ENCODE peak calls at places on chromosomes 16 and 17, in five cellular contexts. M, B, R, P and V are unnamed samples.

GRCh38 chr17:58315750-58316149 is 12.8 kb downstream of the TSPOAP1 start:
- DNase-seq in M (no peak), B (peak; percentile 9), R (no peak), P (no peak), V (no peak)

GRCh38 chr17:17812211-17813054 is 24.4 kb downstream of the SREBF1 start:
- DNase-seq in M (no peak), B (peak; percentile 87), R (peak; percentile 92), P (peak; percentile 70), V (peak; percentile 95)

GRCh38 chr16:74743668-74744299 is 30.8 kb downstream of the FA2H start:
- DNase-seq in M (peak; percentile 16), B (no peak), R (no peak), P (peak; percentile 38), V (no peak)

GRCh38 chr16:68223072-68223471 is 12.9 kb downstream of the ESRP2 start:
- DNase-seq in M (no peak), B (no peak), R (no peak), P (no peak), V (no peak)

GRCh38 chr16:57260294-57260929 is 15.4 kb downstream of the ARL2BP start:
- DNase-seq in M (peak; percentile 66), B (peak; percentile 69), R (peak; percentile 79), P (peak; percentile 82), V (peak; percentile 62)

GRCh38 chr16:22739077-22739476 is 74.9 kb upstream of the HS3ST2 start:
- DNase-seq in M (no peak), B (no peak), R (no peak), P (no peak), V (no peak)

GRCh38 chr16:75580-76501 is 2.2 kb upstream of the MPG start:
- DNase-seq in M (peak; percentile 66), B (no peak), R (no peak), P (peak; percentile 88), V (no peak)

GRCh38 chr17:55377885-55378284 is 43.8 kb downstream of the MMD start:
- DNase-seq in M (no peak), B (no peak), R (no peak), P (no peak), V (no peak)

GRCh38 chr17:11996722-11997146 is 541 bp downstream of the ZNF18 start:
- DNase-seq in M (peak; percentile 14), B (no peak), R (peak; percentile 49), P (peak; percentile 50), V (peak; percentile 63)

GRCh38 chr16:58085584-58086251 is 43.5 kb downstream of the CFAP20 start:
- DNase-seq in M (no peak), B (no peak), R (no peak), P (no peak), V (no peak)

GRCh38 chr17:41324180-41325075 is 8.9 kb upstream of the KRTAP17-1 start:
- DNase-seq in M (no peak), B (no peak), R (no peak), P (peak; percentile 2), V (no peak)

GRCh38 chr16:30561212-30561816 is 3.1 kb upstream of the ZNF764 start:
- DNase-seq in M (no peak), B (peak; percentile 55), R (no peak), P (peak; percentile 18), V (no peak)

GRCh38 chr16:17469011-17469741 is 1.6 kb downstream of the XYLT1 start:
- DNase-seq in M (peak; percentile 31), B (no peak), R (no peak), P (peak; percentile 75), V (no peak)

GRCh38 chr17:81401727-81402529 is 6.7 kb downstream of the BAHCC1 start:
- DNase-seq in M (no peak), B (no peak), R (peak; percentile 65), P (peak; percentile 74), V (no peak)

GRCh38 chr17:17783825-17784598 is 52.8 kb downstream of the SREBF1 start:
- DNase-seq in M (no peak), B (peak; percentile 63), R (no peak), P (peak; percentile 38), V (no peak)

GRCh38 chr16:23082161-23082788 is 67.0 kb downstream of the USP31 start:
- DNase-seq in M (no peak), B (no peak), R (no peak), P (peak; percentile 15), V (no peak)

GRCh38 chr16:58094791-58095574 is 34.2 kb downstream of the CFAP20 start:
- DNase-seq in M (no peak), B (no peak), R (no peak), P (no peak), V (no peak)

GRCh38 chr17:65589321-65589720 is 27.9 kb upstream of the AXIN2 start:
- DNase-seq in M (no peak), B (no peak), R (no peak), P (no peak), V (no peak)

GRCh38 chr17:65584604-65585521 is 23.4 kb upstream of the AXIN2 start:
- DNase-seq in M (peak; percentile 11), B (no peak), R (no peak), P (peak; percentile 24), V (no peak)

GRCh38 chr17:65587602-65588193 is 26.2 kb upstream of the AXIN2 start:
- DNase-seq in M (no peak), B (no peak), R (no peak), P (no peak), V (no peak)

GRCh38 chr17:65586899-65587298 is 25.5 kb upstream of the AXIN2 start:
- DNase-seq in M (no peak), B (no peak), R (no peak), P (no peak), V (no peak)

DNA sequence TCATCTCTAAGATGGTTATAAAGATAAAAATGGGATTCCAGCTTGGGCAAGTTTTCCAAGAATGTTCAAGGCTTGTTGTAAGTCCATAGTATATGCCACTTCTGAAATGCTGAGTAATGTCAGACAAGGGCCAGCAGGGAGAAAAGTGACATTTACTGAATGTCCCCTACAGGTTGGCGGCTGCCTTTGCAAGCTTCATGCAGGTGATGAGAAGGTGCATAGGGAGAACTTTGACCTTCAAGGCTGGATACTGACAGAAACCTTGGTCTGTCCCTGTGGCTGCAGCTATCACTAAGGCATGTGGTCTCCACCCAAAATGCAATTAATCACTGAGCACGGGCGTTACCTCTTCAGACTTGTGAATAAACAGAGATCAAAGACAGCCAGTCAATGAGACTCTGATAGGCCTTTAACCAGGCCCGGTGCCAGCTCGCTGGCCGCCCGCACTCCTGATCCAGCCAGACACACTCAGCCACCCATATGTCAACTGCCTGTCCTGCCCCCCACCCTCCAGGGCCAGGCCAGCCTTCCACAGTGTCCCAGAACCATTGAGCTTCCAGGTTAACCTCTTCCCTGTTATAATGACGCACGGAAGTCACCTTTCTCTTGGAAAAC is 26.9 kb upstream of the AXIN2 start:
- DNase-seq in M (no peak), B (no peak), R (no peak), P (no peak), V (no peak)
- TF ChIP-seq CTCF in M (peak; percentile 2), B (no peak), R (no peak), P (no peak), V (no peak)

DNA sequence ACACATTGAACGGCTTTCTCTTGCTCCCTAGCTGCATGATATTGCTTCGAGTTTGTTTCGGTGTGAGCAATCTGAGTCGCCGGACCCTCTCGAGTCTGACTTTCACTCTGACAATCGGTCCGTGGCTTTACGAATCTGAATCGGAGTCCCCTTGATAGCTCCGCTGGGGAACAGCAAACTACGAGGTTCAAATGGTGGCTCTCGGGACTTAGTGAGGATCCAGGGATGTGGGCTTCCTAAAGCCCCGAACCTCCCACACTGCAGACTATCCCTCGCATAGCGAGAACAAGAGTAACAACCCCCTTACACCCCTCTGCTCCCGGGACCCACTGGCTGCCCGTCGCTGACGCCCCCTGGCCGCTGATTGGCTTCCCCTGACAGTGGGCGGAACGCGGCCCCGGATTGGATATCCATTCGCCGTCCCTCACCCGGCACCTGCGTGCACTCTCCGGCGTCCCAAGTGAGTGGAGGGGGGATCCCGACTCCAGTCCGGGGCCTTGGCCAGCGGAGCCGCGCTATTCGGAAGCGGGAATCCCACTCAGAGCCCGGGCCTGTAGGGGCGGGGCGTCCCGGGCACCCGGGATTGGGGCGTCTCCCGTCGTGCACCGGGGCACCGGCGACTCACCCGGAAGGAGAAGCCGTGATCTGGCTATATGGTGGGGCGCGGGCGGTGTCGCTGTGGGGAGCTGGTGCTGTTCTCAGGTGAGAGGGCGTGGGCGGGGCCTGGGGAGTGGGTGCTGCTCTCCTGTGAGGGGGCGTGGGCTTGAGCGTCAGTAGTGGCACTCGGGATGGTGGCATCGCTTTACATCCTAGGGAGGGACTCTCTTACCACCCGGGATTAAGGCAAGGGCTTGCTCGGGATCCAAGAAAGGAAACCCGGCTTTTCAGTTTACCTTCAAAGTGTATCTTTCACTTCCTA is at the start of gene SNX11:
- DNase-seq in M (peak; percentile 82), B (peak; percentile 92), R (peak; percentile 88), P (peak; percentile 75), V (peak; percentile 83)
- TF ChIP-seq CTCF in M (peak; percentile 14), B (no peak), R (no peak), P (peak; percentile 3), V (no peak)

GRCh38 chr16:11536104-11536866 is 50.4 kb downstream of the LITAF start:
- DNase-seq in M (no peak), B (no peak), R (no peak), P (no peak), V (no peak)

GRCh38 chr16:11534262-11534661 is 52.5 kb downstream of the LITAF start:
- DNase-seq in M (no peak), B (no peak), R (no peak), P (peak; percentile 29), V (no peak)

GRCh38 chr16:11530171-11530940 is 56.4 kb downstream of the LITAF start:
- DNase-seq in M (no peak), B (no peak), R (no peak), P (no peak), V (no peak)

GRCh38 chr16:11535494-11535893 is 51.2 kb downstream of the LITAF start:
- DNase-seq in M (no peak), B (no peak), R (no peak), P (no peak), V (no peak)

GRCh38 chr16:11533588-11533987 is 53.1 kb downstream of the LITAF start:
- DNase-seq in M (no peak), B (no peak), R (no peak), P (no peak), V (no peak)
- TF ChIP-seq CTCF in M (no peak), B (no peak), R (no peak), P (no peak), V (no peak)

GRCh38 chr17:47967607-47968252 is 3.2 kb upstream of the CDK5RAP3 start:
- DNase-seq in M (peak; percentile 75), B (no peak), R (no peak), P (peak; percentile 90), V (no peak)

GRCh38 chr17:47966079-47966519 is 4.8 kb upstream of the CDK5RAP3 start:
- DNase-seq in M (no peak), B (no peak), R (no peak), P (no peak), V (no peak)

GRCh38 chr17:47961406-47961805 is 3.7 kb upstream of the PRR15L start:
- DNase-seq in M (no peak), B (no peak), R (no peak), P (no peak), V (no peak)

GRCh38 chr17:47959825-47960655 is 2.4 kb upstream of the PRR15L start:
- DNase-seq in M (no peak), B (no peak), R (no peak), P (no peak), V (no peak)

GRCh38 chr17:47962901-47963300 is 5.2 kb upstream of the PRR15L start:
- DNase-seq in M (no peak), B (no peak), R (no peak), P (no peak), V (no peak)
- TF ChIP-seq CTCF in M (no peak), B (no peak), R (no peak), P (no peak), V (no peak)

GRCh38 chr16:78396046-78396445 is 296.6 kb downstream of the WWOX start:
- DNase-seq in M (no peak), B (no peak), R (no peak), P (no peak), V (no peak)
- TF ChIP-seq CTCF in M (peak; percentile 2), B (no peak), R (no peak), P (peak; percentile 11), V (no peak)